ENCODE peak calls at places on chromosomes 1 and 21, in seven cellular contexts. R is fibroblast of mammary gland, G is fibroblast of pulmonary artery, V is cardiac muscle cell, P is GM13977, C is A549, M is left lung. N is an unnamed sample.

GRCh38 chr1:53631622-53632310 is 107.2 kb downstream of the GLIS1 start:
- DNase-seq in C (no peak), V (no peak), G (no peak), P (no peak), R (no peak), M (no peak), N (peak)

GRCh38 chr1:67484492-67484891 is 54.3 kb upstream of the SERBP1 start:
- DNase-seq in V (no peak), R (peak), P (no peak), M (no peak), G (peak), C (no peak), N (no peak)

GRCh38 chr1:59455206-59455605 is 158.3 kb downstream of the FGGY start:
- DNase-seq in R (peak), C (peak), M (no peak), P (no peak), V (no peak), G (peak), N (no peak)

GRCh38 chr1:92965003-92965402 is 3.7 kb upstream of the DIPK1A start:
- DNase-seq in R (no peak), M (no peak), P (no peak), C (no peak), G (no peak), V (no peak), N (no peak)

GRCh38 chr1:83547903-83548302 is 451.0 kb downstream of the TTLL7 start:
- DNase-seq in C (no peak), M (no peak), V (no peak), R (peak), G (peak), P (no peak), N (no peak)

GRCh38 chr1:23008901-23009300 is 6.8 kb downstream of the TEX46 start:
- DNase-seq in P (no peak), C (no peak), V (no peak), G (no peak), M (no peak), R (no peak), N (no peak)

GRCh38 chr1:114979278-114979891 is 50.2 kb upstream of the TSHB start:
- DNase-seq in G (peak), R (peak), V (peak), M (no peak), C (peak), P (peak), N (no peak)

GRCh38 chr1:116850436-116850835 is 59.3 kb upstream of the PTGFRN start:
- DNase-seq in R (no peak), C (no peak), G (no peak), V (no peak), P (no peak), M (no peak), N (no peak)

GRCh38 chr1:242525360-242525722 is 844 bp upstream of the PLD5 start:
- DNase-seq in R (no peak), V (no peak), M (no peak), G (no peak), C (no peak), P (no peak), N (no peak)

GRCh38 chr1:109892476-109893368 is 17.9 kb upstream of the CSF1 start:
- DNase-seq in G (peak), M (no peak), P (no peak), V (no peak), R (no peak), C (peak), N (no peak)

GRCh38 chr21:46454634-46455390 is 3.9 kb upstream of the DIP2A start:
- DNase-seq in C (no peak), V (no peak), M (no peak), G (peak), P (no peak), R (no peak), N (no peak)

GRCh38 chr1:11692899-11693590 is 1.5 kb downstream of the DRAXIN start:
- DNase-seq in R (peak), C (no peak), V (no peak), G (peak), M (no peak), P (no peak), N (no peak)

GRCh38 chr1:31575373-31576140 is 758 bp upstream of the TINAGL1 start:
- DNase-seq in P (no peak), C (no peak), M (peak), G (no peak), R (no peak), V (no peak), N (peak)

GRCh38 chr1:230368363-230368762 is 57.8 kb downstream of the PGBD5 start:
- DNase-seq in G (no peak), R (peak), V (no peak), M (no peak), P (no peak), C (no peak), N (no peak)

GRCh38 chr1:210726621-210727020 is 397.9 kb downstream of the HHAT start:
- DNase-seq in V (peak), M (no peak), P (no peak), G (peak), C (no peak), R (peak), N (no peak)

GRCh38 chr1:32892368-32893197 is 6.3 kb downstream of the HPCA start:
- DNase-seq in R (peak), P (peak), C (peak), M (no peak), V (peak), G (peak), N (no peak)

GRCh38 chr1:2952992-2953391 is 68.3 kb upstream of the ACTRT2 start:
- DNase-seq in V (no peak), R (no peak), M (no peak), C (no peak), G (no peak), P (no peak), N (no peak)

GRCh38 chr1:158998781-158999161 is 10.9 kb upstream of the IFI16 start:
- DNase-seq in G (peak), P (peak), M (peak), V (peak), C (peak), R (peak), N (no peak)

GRCh38 chr1:191714810-191715209 is 443.5 kb upstream of the RGS18 start:
- DNase-seq in P (no peak), G (no peak), M (no peak), R (no peak), C (no peak), V (no peak), N (no peak)

GRCh38 chr1:213125686-213126085 is 74.6 kb downstream of the RPS6KC1 start:
- DNase-seq in R (no peak), V (no peak), C (no peak), M (no peak), P (no peak), G (no peak), N (no peak)

GRCh38 chr1:91813813-91814212 is 72.1 kb downstream of the TGFBR3 start:
- DNase-seq in R (no peak), V (no peak), M (no peak), G (no peak), C (no peak), P (no peak), N (no peak)

GRCh38 chr21:31218830-31219608 is 125.0 kb downstream of the TIAM1 start:
- DNase-seq in C (no peak), G (peak), M (peak), P (no peak), V (no peak), R (peak), N (no peak)

GRCh38 chr1:53327183-53327941 is 508 bp downstream of the LRP8 start:
- DNase-seq in V (peak), R (peak), P (peak), C (peak), G (no peak), M (peak), N (no peak)

GRCh38 chr21:19874521-19874920 is 1123.7 kb upstream of the NCAM2 start:
- DNase-seq in R (no peak), C (no peak), V (no peak), P (no peak), M (no peak), G (no peak), N (no peak)

GRCh38 chr1:201728731-201729130 is 100.2 kb upstream of the IPO9 start:
- DNase-seq in V (no peak), P (no peak), G (no peak), C (no peak), M (no peak), R (no peak), N (no peak)

GRCh38 chr1:198726455-198726854 is 87.6 kb downstream of the PTPRC start:
- DNase-seq in P (no peak), R (peak), G (peak), C (no peak), V (no peak), M (no peak), N (no peak)

GRCh38 chr1:116988908-116989307 is 12.7 kb upstream of the CD101 start:
- DNase-seq in C (no peak), V (no peak), M (no peak), R (peak), P (no peak), G (no peak), N (no peak)

GRCh38 chr1:84585803-84586202 is 11.6 kb upstream of the CTBS start:
- DNase-seq in G (no peak), R (no peak), M (no peak), V (no peak), C (no peak), P (no peak), N (no peak)

GRCh38 chr1:225567789-225568188 is 85.1 kb downstream of the ENAH start:
- DNase-seq in V (no peak), M (no peak), P (no peak), G (no peak), C (peak), R (peak), N (no peak)

GRCh38 chr1:24505816-24506215 is 3.2 kb downstream of the RCAN3 start:
- DNase-seq in M (no peak), C (no peak), P (no peak), G (no peak), V (no peak), R (no peak), N (no peak)

GRCh38 chr1:43049487-43049886 is 90.8 kb upstream of the SLC2A1 start:
- DNase-seq in M (no peak), C (no peak), V (no peak), G (no peak), R (no peak), P (no peak), N (no peak)

GRCh38 chr1:174000274-174000852 is 21.8 kb downstream of the RC3H1 start:
- DNase-seq in M (no peak), P (no peak), G (peak), R (no peak), V (no peak), C (no peak), N (no peak)

GRCh38 chr1:44213222-44214112 is at the start of gene DMAP1:
- DNase-seq in M (peak), G (peak), P (peak), V (peak), C (peak), R (peak), N (peak)
- TF ChIP-seq CTCF in M (no peak), G (peak), P (no peak), V (no peak), C (no peak), R (no peak), N (no peak)

GRCh38 chr1:186994816-186995361 is 166.1 kb downstream of the PLA2G4A start:
- DNase-seq in P (no peak), R (no peak), V (no peak), C (no peak), G (no peak), M (no peak), N (no peak)
- TF ChIP-seq CTCF in P (no peak), R (no peak), V (no peak), C (no peak), G (no peak), M (no peak), N (no peak)

DNA sequence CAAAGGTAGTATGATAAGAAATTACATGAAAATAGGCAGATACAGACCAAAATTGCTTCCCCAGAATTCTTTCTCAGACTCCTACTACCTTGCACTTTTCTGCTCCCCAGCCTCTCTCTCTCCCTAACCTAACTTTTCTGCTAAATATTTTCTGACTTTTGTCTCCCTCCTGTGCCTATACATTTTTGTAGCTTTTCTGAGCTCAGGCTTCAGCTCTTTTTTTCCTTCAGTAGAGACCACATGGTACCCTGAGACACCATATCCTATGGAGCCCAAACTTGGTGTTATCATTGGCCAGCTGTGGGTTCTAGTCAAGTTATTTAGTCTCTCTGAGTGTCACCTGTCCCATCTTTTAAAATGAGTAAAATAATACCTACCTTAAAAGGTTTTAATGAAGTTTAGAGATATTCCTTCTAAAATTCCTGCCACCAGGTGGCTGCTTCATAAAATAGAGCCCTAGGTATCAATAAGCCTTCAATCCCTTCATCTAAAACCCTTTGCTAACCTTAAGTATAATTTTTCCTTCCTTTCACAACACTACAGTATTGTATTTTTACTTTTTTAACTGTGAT is 237.7 kb upstream of the DUSP10 start:
- DNase-seq in R (no peak), V (no peak), G (no peak), M (no peak), C (no peak), P (no peak), N (no peak)
- TF ChIP-seq CTCF in R (peak), V (peak), G (peak), M (no peak), C (peak), P (peak), N (peak)

GRCh38 chr1:151520359-151520758 is 9.2 kb downstream of the CGN start:
- DNase-seq in V (no peak), P (no peak), R (no peak), G (no peak), M (no peak), C (no peak), N (no peak)
- TF ChIP-seq CTCF in V (peak), P (peak), R (no peak), G (no peak), M (no peak), C (no peak), N (no peak)

N was measured in type B pancreatic cell.